ENCODE peak calls at places on chromosomes 11 and 22, in six cellular contexts. U, N, H, F, M and C are unnamed samples.

GRCh38 chr11:132171031-132171430 is 800.6 kb downstream of the NTM start:
- DNase-seq in U (no peak), N (no peak), H (no peak), F (no peak), M (no peak), C (no peak)

GRCh38 chr11:134679592-134679991 is 267.6 kb upstream of the B3GAT1 start:
- DNase-seq in U (no peak), N (no peak), H (no peak), F (no peak), M (no peak), C (no peak)

GRCh38 chr11:74147199-74147929 is 23.4 kb downstream of the C2CD3 start:
- DNase-seq in U (no peak), N (no peak), H (no peak), F (no peak), M (no peak), C (no peak)

GRCh38 chr11:2768471-2769408 is 68.9 kb upstream of the KCNQ1OT1 start:
- DNase-seq in U (no peak), N (no peak), H (no peak), F (no peak), M (no peak), C (peak; percentile 6)

GRCh38 chr22:42720263-42721044 is at the start of gene A4GALT:
- DNase-seq in U (no peak), N (no peak), H (no peak), F (no peak), M (no peak), C (no peak)

GRCh38 chr11:71342951-71343827 is 90.8 kb upstream of the SHANK2 start:
- DNase-seq in U (no peak), N (no peak), H (no peak), F (peak; percentile 9), M (no peak), C (no peak)

GRCh38 chr11:20158597-20159257 is 1.5 kb downstream of the DBX1 start:
- DNase-seq in U (peak; percentile 25), N (peak; percentile 14), H (peak; percentile 11), F (no peak), M (peak; percentile 27), C (no peak)

GRCh38 chr11:27694992-27695391 is 5.3 kb downstream of the BDNF start:
- DNase-seq in U (peak; percentile 27), N (no peak), H (no peak), F (no peak), M (no peak), C (no peak)

GRCh38 chr11:86941077-86941870 is 13.9 kb downstream of the FZD4 start:
- DNase-seq in U (no peak), N (no peak), H (no peak), F (no peak), M (no peak), C (no peak)

GRCh38 chr11:73894725-73895335 is 18.0 kb downstream of the PAAF1 start:
- DNase-seq in U (no peak), N (no peak), H (no peak), F (no peak), M (no peak), C (no peak)

GRCh38 chr11:33670250-33671011 is 30.2 kb downstream of the C11orf91 start:
- DNase-seq in U (no peak), N (no peak), H (no peak), F (no peak), M (no peak), C (no peak)

GRCh38 chr11:86570020-86570419 is 102.4 kb downstream of the ME3 start:
- DNase-seq in U (no peak), N (no peak), H (no peak), F (no peak), M (no peak), C (no peak)

GRCh38 chr22:38570841-38571364 is 920 bp upstream of the DMC1 start:
- DNase-seq in U (peak; percentile 26), N (no peak), H (peak; percentile 15), F (no peak), M (no peak), C (peak; percentile 9)

GRCh38 chr22:27269751-27270586 is 531.6 kb downstream of the MN1 start:
- DNase-seq in U (no peak), N (no peak), H (no peak), F (no peak), M (no peak), C (no peak)

GRCh38 chr22:47285981-47286380 is 523.5 kb downstream of the TBC1D22A start:
- DNase-seq in U (no peak), N (no peak), H (no peak), F (no peak), M (no peak), C (no peak)